ENCODE peak calls at places on chromosomes 3 and 15, in six cellular contexts. L, H, Y, R, K and P are unnamed samples.

GRCh38 chr3:4071481-4072184 is 231.5 kb upstream of the SETMAR start:
- DNase-seq in L (no peak), H (no peak), Y (no peak), R (no peak), K (no peak), P (no peak)

GRCh38 chr3:136390574-136390973 is 140.4 kb downstream of the PCCB start:
- DNase-seq in L (no peak), H (no peak), Y (no peak), R (peak), K (no peak), P (no peak)

GRCh38 chr15:29383367-29383766 is 113.7 kb upstream of the NSMCE3 start:
- DNase-seq in L (no peak), H (no peak), Y (no peak), R (no peak), K (no peak), P (no peak)

GRCh38 chr3:170142373-170142772 is 39.2 kb downstream of the PHC3 start:
- DNase-seq in L (no peak), H (no peak), Y (no peak), R (no peak), K (no peak), P (no peak)

GRCh38 chr15:51735211-51735610 is 2.2 kb downstream of the LYSMD2 start:
- DNase-seq in L (no peak), H (no peak), Y (no peak), R (no peak), K (no peak), P (no peak)

GRCh38 chr15:88247914-88248313 is 8.6 kb downstream of the NTRK3 start:
- DNase-seq in L (no peak), H (no peak), Y (no peak), R (no peak), K (no peak), P (no peak)

GRCh38 chr15:95988574-95988887 is 342.0 kb upstream of the NR2F2 start:
- DNase-seq in L (peak), H (no peak), Y (no peak), R (peak), K (no peak), P (no peak)

GRCh38 chr3:49454457-49454856 is 15.6 kb upstream of the DAG1 start:
- DNase-seq in L (no peak), H (peak), Y (no peak), R (no peak), K (no peak), P (no peak)

GRCh38 chr3:44074181-44074580 is 167.5 kb upstream of the TOPAZ1 start:
- DNase-seq in L (no peak), H (no peak), Y (no peak), R (no peak), K (no peak), P (no peak)

GRCh38 chr3:25604107-25604805 is 60.5 kb downstream of the TOP2B start:
- DNase-seq in L (peak), H (no peak), Y (no peak), R (peak), K (no peak), P (no peak)

GRCh38 chr15:95259513-95259912 is 1028.2 kb downstream of the MCTP2 start:
- DNase-seq in L (peak), H (peak), Y (peak), R (peak), K (peak), P (peak)

GRCh38 chr3:3038201-3038991 is 71.8 kb downstream of the IL5RA start:
- DNase-seq in L (no peak), H (no peak), Y (no peak), R (no peak), K (no peak), P (no peak)

GRCh38 chr3:186882125-186882524 is 39.6 kb downstream of the ADIPOQ start:
- DNase-seq in L (no peak), H (no peak), Y (no peak), R (no peak), K (no peak), P (no peak)

GRCh38 chr15:88220443-88221186 is 35.9 kb downstream of the NTRK3 start:
- DNase-seq in L (no peak), H (no peak), Y (no peak), R (no peak), K (no peak), P (no peak)

GRCh38 chr3:139423232-139423631 is 33.8 kb upstream of the COPB2 start:
- DNase-seq in L (no peak), H (no peak), Y (no peak), R (no peak), K (no peak), P (no peak)

GRCh38 chr3:8600457-8600856 is 44.1 kb downstream of the SSUH2 start:
- DNase-seq in L (no peak), H (no peak), Y (no peak), R (no peak), K (no peak), P (no peak)

GRCh38 chr3:190830031-190830430 is 32.5 kb downstream of the GMNC start:
- DNase-seq in L (no peak), H (no peak), Y (no peak), R (no peak), K (no peak), P (no peak)

GRCh38 chr3:9497821-9498565 is 55.6 kb downstream of the LHFPL4 start:
- DNase-seq in L (no peak), H (no peak), Y (no peak), R (no peak), K (no peak), P (no peak)

GRCh38 chr3:132417695-132418520 is 606 bp downstream of the DNAJC13 start:
- DNase-seq in L (peak), H (no peak), Y (peak), R (peak), K (peak), P (no peak)

GRCh38 chr3:62761711-62762110 is 113.5 kb downstream of the CADPS start:
- DNase-seq in L (no peak), H (no peak), Y (no peak), R (no peak), K (no peak), P (no peak)

GRCh38 chr3:110773413-110773954 is 298.1 kb upstream of the NECTIN3 start:
- DNase-seq in L (peak), H (no peak), Y (no peak), R (no peak), K (no peak), P (no peak)

GRCh38 chr3:188734395-188734794 is 437.4 kb upstream of the TPRG1 start:
- DNase-seq in L (no peak), H (no peak), Y (no peak), R (peak), K (no peak), P (no peak)

GRCh38 chr3:9347887-9348286 is 15.0 kb upstream of the THUMPD3 start:
- DNase-seq in L (peak), H (no peak), Y (no peak), R (no peak), K (no peak), P (no peak)

GRCh38 chr3:113243071-113243470 is 31.7 kb downstream of the BOC start:
- DNase-seq in L (no peak), H (no peak), Y (no peak), R (no peak), K (no peak), P (no peak)

GRCh38 chr3:113241292-113242033 is 30.1 kb downstream of the BOC start:
- DNase-seq in L (no peak), H (no peak), Y (no peak), R (no peak), K (no peak), P (no peak)

GRCh38 chr3:113242091-113242581 is 30.8 kb downstream of the BOC start:
- DNase-seq in L (no peak), H (no peak), Y (no peak), R (no peak), K (no peak), P (no peak)

GRCh38 chr3:113245775-113246174 is 34.4 kb downstream of the BOC start:
- DNase-seq in L (no peak), H (peak), Y (peak), R (no peak), K (no peak), P (no peak)

DNA sequence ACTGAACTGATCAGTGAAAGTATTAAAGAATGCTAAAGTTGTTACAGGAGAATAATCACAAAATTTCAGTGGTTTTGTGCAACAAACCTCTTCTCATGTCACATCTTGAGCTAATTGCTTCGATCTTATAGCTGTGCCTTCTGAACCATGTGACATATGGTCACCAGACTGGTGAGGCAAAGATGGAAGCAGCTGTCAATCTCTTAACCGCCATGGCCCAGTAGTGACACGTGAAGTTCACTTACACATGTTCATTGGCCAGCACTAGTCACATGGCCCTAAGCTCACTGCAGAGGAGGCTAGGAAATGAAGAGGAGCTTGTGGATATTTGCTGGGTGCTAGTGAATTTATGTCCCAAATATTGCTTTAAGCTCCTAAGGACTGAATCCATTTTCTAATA is 32.5 kb downstream of the BOC start:
- DNase-seq in L (no peak), H (no peak), Y (no peak), R (no peak), K (no peak), P (no peak)
- H3K27ac ChIP-seq in L (no peak), H (no peak), Y (peak), R (no peak), K (no peak), P (no peak)

GRCh38 chr15:99508807-99509311 is 56.9 kb upstream of the MEF2A start:
- DNase-seq in L (no peak), H (no peak), Y (no peak), R (no peak), K (no peak), P (no peak)

GRCh38 chr15:99504823-99505551 is 60.8 kb upstream of the MEF2A start:
- DNase-seq in L (peak), H (no peak), Y (no peak), R (peak), K (no peak), P (no peak)

GRCh38 chr15:99506399-99506798 is 59.4 kb upstream of the MEF2A start:
- DNase-seq in L (no peak), H (no peak), Y (no peak), R (no peak), K (no peak), P (no peak)

GRCh38 chr15:99507732-99508571 is 57.8 kb upstream of the MEF2A start:
- DNase-seq in L (peak), H (peak), Y (peak), R (no peak), K (no peak), P (no peak)

GRCh38 chr15:99507016-99507731 is 58.6 kb upstream of the MEF2A start:
- DNase-seq in L (peak), H (peak), Y (no peak), R (peak), K (no peak), P (no peak)
- H3K27ac ChIP-seq in L (peak), H (peak), Y (peak), R (peak), K (peak), P (peak)

GRCh38 chr15:40769310-40770146 is at the start of gene C15orf62:
- DNase-seq in L (peak), H (no peak), Y (no peak), R (peak), K (no peak), P (peak)
- H3K27ac ChIP-seq in L (no peak), H (peak), Y (peak), R (peak), K (peak), P (peak)

GRCh38 chr3:98551754-98552153 is 20.0 kb downstream of the GPR15 start:
- DNase-seq in L (no peak), H (no peak), Y (no peak), R (no peak), K (no peak), P (no peak)
- H3K27ac ChIP-seq in L (no peak), H (no peak), Y (no peak), R (no peak), K (peak), P (no peak)

GRCh38 chr15:69797051-69797595 is 300.6 kb downstream of the TLE3 start:
- DNase-seq in L (no peak), H (no peak), Y (no peak), R (no peak), K (no peak), P (no peak)

GRCh38 chr15:69794643-69795461 is 302.9 kb downstream of the TLE3 start:
- DNase-seq in L (peak), H (no peak), Y (peak), R (no peak), K (no peak), P (no peak)

GRCh38 chr15:69797615-69798014 is 300.1 kb downstream of the TLE3 start:
- DNase-seq in L (no peak), H (no peak), Y (no peak), R (no peak), K (no peak), P (no peak)

GRCh38 chr15:69793783-69794451 is 303.8 kb downstream of the TLE3 start:
- DNase-seq in L (no peak), H (no peak), Y (no peak), R (no peak), K (no peak), P (no peak)

GRCh38 chr15:69795601-69796000 is 302.1 kb downstream of the TLE3 start:
- DNase-seq in L (no peak), H (no peak), Y (no peak), R (no peak), K (no peak), P (no peak)
- H3K27ac ChIP-seq in L (no peak), H (peak), Y (peak), R (no peak), K (no peak), P (no peak)

DNA sequence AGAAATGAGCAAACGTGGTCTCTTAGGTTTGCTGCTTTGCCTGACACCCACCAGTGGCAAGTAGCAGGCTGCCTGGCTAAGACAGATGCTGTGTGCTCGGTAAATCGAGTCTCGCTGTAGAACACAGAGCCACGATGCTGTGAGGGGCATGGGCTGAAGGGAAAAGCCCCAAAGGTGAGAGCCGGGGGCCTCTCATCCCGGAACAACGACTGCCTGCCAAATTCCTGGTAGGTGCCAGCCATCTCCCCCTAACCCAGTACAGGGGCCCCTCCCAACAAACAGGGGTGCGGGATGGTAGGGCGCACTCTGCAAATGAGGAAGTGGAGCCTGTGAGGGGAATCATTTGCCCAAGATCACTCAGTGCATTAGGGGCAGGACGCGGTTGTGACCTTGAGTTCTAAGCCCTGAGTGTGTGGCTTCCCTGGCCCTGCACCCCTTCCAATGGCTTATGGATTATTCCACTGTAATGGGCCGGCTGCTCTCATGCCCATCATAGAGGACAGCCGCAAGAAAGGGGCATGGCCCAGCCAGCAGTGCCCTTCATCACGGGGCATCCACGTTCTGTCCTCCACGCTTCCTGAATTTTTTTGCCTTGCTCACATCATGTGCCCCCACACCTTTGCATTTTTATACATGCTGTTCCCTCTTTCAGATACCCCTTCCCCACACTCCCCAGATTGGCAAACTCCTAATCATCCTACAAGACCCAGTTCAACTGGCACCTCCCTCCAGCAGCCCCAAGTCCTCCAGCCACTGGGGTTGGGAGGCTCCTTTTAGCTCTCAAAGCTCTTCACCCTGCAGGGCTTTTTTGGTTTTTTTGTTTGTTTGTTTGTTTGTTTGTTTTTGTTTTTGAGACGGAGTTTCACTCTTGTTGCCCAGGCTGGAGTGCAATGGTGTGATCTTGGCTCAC is 125.4 kb downstream of the NUP210 start:
- DNase-seq in L (no peak), H (peak), Y (peak), R (no peak), K (no peak), P (no peak)
- H3K27ac ChIP-seq in L (no peak), H (no peak), Y (no peak), R (no peak), K (no peak), P (no peak)